ENCODE peak calls at places on chromosomes 11 and 22, in four cellular contexts. One of them, this sample, is unnamed.

GRCh38 chr11:119099707-119100106 is 1.9 kb downstream of the DPAGT1 start:
- DNase-seq in GM10248: no peak
- DNase-seq in foreskin keratinocyte: no peak
- DNase-seq in neural crest cell: no peak
- DNase-seq in this sample: no peak

GRCh38 chr11:1742371-1742770 is 8.0 kb downstream of the IFITM10 start:
- DNase-seq in GM10248: no peak
- DNase-seq in foreskin keratinocyte: no peak
- DNase-seq in neural crest cell: no peak
- DNase-seq in this sample: no peak

GRCh38 chr22:40939202-40939601 is 12.0 kb upstream of the RBX1 start:
- DNase-seq in neural crest cell: no peak
- DNase-seq in foreskin keratinocyte: no peak
- DNase-seq in GM10248: no peak
- DNase-seq in this sample: no peak

GRCh38 chr11:64723907-64724862 is 1.2 kb upstream of the NRXN2 start:
- DNase-seq in GM10248: no peak
- DNase-seq in neural crest cell: no peak
- DNase-seq in foreskin keratinocyte: no peak
- DNase-seq in this sample: no peak

GRCh38 chr11:121460941-121461514 is 8.3 kb upstream of the SORL1-AS1 start:
- DNase-seq in neural crest cell: no peak
- DNase-seq in GM10248: no peak
- DNase-seq in foreskin keratinocyte: no peak
- DNase-seq in this sample: no peak

GRCh38 chr11:113376156-113376555 is 11.4 kb upstream of the ANKK1 start:
- DNase-seq in foreskin keratinocyte: no peak
- DNase-seq in GM10248: no peak
- DNase-seq in neural crest cell: no peak
- DNase-seq in this sample: no peak

GRCh38 chr11:133269272-133269671 is 263.0 kb downstream of the OPCML start:
- DNase-seq in foreskin keratinocyte: no peak
- DNase-seq in GM10248: peak
- DNase-seq in neural crest cell: no peak
- DNase-seq in this sample: no peak

GRCh38 chr11:26726960-26727359 is 5.1 kb upstream of the SLC5A12 start:
- DNase-seq in foreskin keratinocyte: no peak
- DNase-seq in neural crest cell: no peak
- DNase-seq in GM10248: no peak
- DNase-seq in this sample: no peak

GRCh38 chr11:125429174-125429707 is 66.8 kb downstream of the FEZ1 start:
- DNase-seq in GM10248: peak
- DNase-seq in foreskin keratinocyte: peak
- DNase-seq in neural crest cell: peak
- DNase-seq in this sample: peak

GRCh38 chr11:123304828-123305530 is 109.9 kb upstream of the CLMP start:
- DNase-seq in foreskin keratinocyte: no peak
- DNase-seq in GM10248: no peak
- DNase-seq in neural crest cell: no peak
- DNase-seq in this sample: no peak
- TF ChIP-seq CTCF in foreskin keratinocyte: no peak
- TF ChIP-seq CTCF in GM10248: no peak
- TF ChIP-seq CTCF in neural crest cell: no peak
- TF ChIP-seq CTCF in this sample: no peak

GRCh38 chr11:3382613-3383275 is 3.8 kb upstream of the ZNF195 start:
- DNase-seq in neural crest cell: no peak
- DNase-seq in GM10248: no peak
- DNase-seq in foreskin keratinocyte: no peak
- DNase-seq in this sample: no peak
- TF ChIP-seq CTCF in neural crest cell: no peak
- TF ChIP-seq CTCF in GM10248: no peak
- TF ChIP-seq CTCF in foreskin keratinocyte: no peak
- TF ChIP-seq CTCF in this sample: no peak

DNA sequence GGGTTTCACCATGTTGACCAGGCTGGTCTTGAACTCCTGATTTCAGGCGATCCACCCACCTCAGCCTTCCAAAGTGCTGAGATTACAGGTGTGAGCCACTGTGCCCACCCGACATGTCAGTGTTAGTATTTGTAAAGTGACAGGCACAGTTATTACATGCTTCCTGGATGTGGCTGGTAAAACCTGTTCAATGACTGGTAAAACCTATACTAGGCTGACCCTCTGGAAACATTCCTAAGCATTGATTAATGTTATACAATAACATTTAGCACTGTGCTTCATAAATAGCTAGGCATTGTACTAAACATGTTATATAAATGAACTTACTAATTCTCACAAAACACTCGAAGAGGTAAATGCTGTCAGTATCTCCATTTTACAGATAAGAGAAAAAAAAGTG is 20.9 kb upstream of the JHY start:
- DNase-seq in neural crest cell: no peak
- DNase-seq in GM10248: no peak
- DNase-seq in foreskin keratinocyte: peak
- DNase-seq in this sample: no peak
- TF ChIP-seq CTCF in neural crest cell: no peak
- TF ChIP-seq CTCF in GM10248: no peak
- TF ChIP-seq CTCF in foreskin keratinocyte: no peak
- TF ChIP-seq CTCF in this sample: no peak

GRCh38 chr22:48893288-48894063 is 934.2 kb downstream of the BRD1 start:
- DNase-seq in GM10248: no peak
- DNase-seq in neural crest cell: no peak
- DNase-seq in foreskin keratinocyte: no peak
- DNase-seq in this sample: no peak

GRCh38 chr22:48895341-48895740 is 932.3 kb downstream of the BRD1 start:
- DNase-seq in foreskin keratinocyte: no peak
- DNase-seq in GM10248: no peak
- DNase-seq in neural crest cell: no peak
- DNase-seq in this sample: no peak

GRCh38 chr22:48894804-48895250 is 932.8 kb downstream of the BRD1 start:
- DNase-seq in foreskin keratinocyte: no peak
- DNase-seq in neural crest cell: no peak
- DNase-seq in GM10248: no peak
- DNase-seq in this sample: no peak

GRCh38 chr22:48892571-48893287 is 934.9 kb downstream of the BRD1 start:
- DNase-seq in foreskin keratinocyte: no peak
- DNase-seq in neural crest cell: no peak
- DNase-seq in GM10248: no peak
- DNase-seq in this sample: no peak

DNA sequence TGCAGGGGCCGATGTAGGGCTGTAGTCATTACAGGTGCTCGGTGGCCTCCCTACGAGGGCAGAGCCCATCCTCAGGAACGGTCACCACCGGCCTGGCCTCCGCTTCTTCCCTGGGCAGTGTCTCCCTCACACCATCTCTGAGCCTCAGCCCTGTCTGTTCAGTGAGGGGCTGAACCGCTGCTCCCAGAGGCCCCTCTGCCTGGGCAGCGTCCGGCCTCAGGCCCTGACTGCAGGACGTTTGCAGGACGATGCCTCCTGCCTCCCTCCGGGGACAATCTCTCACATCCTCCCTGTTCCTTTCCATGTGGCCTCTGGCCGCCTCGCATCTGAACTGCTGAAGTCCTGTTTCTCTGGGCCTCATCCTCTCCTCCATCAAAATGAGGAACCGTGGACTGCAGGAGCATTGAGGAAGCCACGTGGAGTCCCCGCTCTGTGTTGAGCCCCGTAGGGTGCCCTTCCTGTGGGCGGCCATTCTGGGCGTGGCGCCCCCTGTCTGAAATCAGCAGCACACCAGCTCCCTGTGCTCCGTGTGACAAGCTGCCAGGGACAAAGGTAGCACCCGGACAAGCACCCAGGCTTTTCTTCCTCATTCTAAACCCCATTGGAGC is 933.5 kb downstream of the BRD1 start:
- DNase-seq in neural crest cell: no peak
- DNase-seq in GM10248: no peak
- DNase-seq in foreskin keratinocyte: no peak
- DNase-seq in this sample: no peak
- TF ChIP-seq CTCF in neural crest cell: peak
- TF ChIP-seq CTCF in GM10248: no peak
- TF ChIP-seq CTCF in foreskin keratinocyte: no peak
- TF ChIP-seq CTCF in this sample: no peak

DNA sequence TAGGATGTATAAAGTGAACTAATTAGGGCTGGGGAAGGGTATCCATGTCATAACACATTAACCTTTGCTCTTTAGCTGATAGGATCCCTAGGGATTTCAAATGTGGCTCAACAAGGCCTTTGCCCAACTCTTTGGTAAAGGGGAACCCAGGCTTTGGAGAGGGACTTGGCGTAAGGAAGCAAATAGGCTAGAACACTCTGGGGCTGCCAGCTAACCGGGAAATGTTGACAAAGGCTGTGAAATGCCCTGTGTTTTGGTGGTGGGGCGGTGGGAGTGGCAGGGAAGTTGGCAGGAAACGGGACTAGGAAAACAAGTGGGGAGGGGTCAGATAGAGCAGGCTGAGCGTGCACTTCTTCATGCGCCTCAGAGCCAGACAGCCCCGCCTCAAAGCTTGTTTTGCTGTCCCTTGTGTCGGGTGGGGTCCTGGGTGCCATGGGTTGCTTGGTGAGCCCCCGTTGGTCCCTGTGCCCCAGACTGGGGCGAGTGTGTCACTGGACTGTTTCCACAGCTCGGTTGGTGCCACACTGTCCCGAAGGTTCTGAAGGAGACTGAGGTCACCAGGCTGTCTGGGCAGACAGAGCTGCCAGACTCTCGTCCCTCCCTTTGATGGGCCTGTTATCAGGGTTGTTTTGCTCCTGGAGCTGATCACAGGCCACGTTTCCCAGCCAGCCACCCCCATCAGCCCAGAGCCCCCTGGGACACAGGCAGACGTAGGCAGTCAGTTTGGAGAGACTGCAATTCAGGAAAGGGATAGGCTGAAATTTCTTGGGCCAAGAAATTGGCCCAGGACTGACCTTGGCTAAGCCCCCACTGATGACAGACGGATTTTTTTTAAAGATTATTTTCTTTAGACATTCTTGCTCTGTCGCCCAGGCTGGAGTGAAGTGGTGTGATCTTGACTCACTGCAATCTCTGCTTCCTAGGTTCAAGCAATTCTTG is 19.6 kb downstream of the KCTD21 start:
- DNase-seq in neural crest cell: no peak
- DNase-seq in GM10248: no peak
- DNase-seq in foreskin keratinocyte: no peak
- DNase-seq in this sample: peak
- TF ChIP-seq CTCF in neural crest cell: no peak
- TF ChIP-seq CTCF in GM10248: no peak
- TF ChIP-seq CTCF in foreskin keratinocyte: no peak
- TF ChIP-seq CTCF in this sample: no peak

DNA sequence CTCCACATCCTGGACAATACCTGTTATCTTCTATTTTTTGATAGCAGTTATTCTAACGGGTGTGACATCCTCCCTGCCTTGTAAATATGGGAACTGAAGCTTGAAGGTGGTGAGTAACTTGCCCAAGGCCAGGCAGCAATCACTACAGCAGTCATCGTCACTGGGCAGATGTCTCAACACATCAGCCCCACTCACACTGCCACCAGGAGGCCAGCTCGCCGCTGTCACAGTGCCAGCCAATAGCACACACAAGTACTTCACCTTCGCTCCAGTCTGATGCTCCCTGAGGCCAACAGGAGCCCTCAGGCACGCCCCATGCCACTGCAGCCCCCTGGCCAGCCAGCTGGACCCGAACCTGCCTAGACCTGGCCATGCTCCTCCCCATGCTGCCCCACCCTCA is 4.9 kb upstream of the TTLL1 start:
- DNase-seq in neural crest cell: no peak
- DNase-seq in foreskin keratinocyte: peak
- DNase-seq in GM10248: no peak
- DNase-seq in this sample: no peak
- TF ChIP-seq CTCF in neural crest cell: peak
- TF ChIP-seq CTCF in foreskin keratinocyte: peak
- TF ChIP-seq CTCF in GM10248: no peak
- TF ChIP-seq CTCF in this sample: no peak

GRCh38 chr22:19641983-19642451 is 72.3 kb upstream of the SEPTIN5 start:
- DNase-seq in GM10248: no peak
- DNase-seq in foreskin keratinocyte: no peak
- DNase-seq in neural crest cell: no peak
- DNase-seq in this sample: no peak

GRCh38 chr22:19644314-19645223 is 69.7 kb upstream of the SEPTIN5 start:
- DNase-seq in neural crest cell: no peak
- DNase-seq in foreskin keratinocyte: no peak
- DNase-seq in GM10248: no peak
- DNase-seq in this sample: no peak

GRCh38 chr22:19645391-19645790 is 68.9 kb upstream of the SEPTIN5 start:
- DNase-seq in GM10248: no peak
- DNase-seq in foreskin keratinocyte: no peak
- DNase-seq in neural crest cell: no peak
- DNase-seq in this sample: no peak

GRCh38 chr22:19645905-19646304 is 68.4 kb upstream of the SEPTIN5 start:
- DNase-seq in foreskin keratinocyte: no peak
- DNase-seq in GM10248: no peak
- DNase-seq in neural crest cell: no peak
- DNase-seq in this sample: no peak

DNA sequence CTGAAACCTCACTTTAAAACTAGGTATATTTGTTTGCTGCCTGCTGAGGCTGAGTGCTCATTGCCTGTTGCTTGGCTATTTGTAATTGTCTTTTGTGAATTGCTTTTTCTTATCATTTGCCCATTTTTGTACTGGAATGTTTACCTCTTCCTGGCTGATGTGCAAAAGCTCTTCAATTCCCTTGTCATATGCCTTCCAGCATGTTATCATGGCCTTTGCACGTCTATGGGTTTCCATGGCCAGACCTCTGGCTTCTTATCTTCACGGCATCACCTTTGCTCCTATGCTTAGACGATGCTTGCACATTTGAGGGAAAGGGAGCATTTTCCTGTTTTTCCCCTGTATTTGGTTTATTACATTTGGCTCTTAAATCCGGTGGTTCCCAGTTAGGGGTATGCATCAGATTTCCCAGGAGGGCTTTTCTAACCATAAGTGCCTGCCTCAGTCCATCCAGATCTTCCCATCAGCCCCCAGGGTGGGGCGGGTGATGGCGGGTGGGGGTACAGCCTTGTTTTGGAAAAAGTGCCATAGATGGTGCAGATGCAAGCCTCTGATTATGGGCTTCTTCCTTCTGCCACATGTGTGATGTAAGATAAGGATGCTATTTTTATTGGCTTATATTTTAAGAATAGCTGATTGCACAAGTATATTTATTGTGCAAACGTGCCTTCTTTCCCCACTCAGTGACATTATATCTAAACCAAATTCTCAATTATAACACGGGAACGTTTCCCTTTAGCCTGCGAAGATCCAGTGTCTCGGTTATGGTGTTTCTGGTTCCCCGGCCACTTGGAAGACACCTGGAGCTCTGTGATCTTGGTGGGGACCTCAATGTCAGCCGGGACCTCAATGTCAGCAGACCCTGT is 70.6 kb upstream of the SEPTIN5 start:
- DNase-seq in neural crest cell: no peak
- DNase-seq in foreskin keratinocyte: no peak
- DNase-seq in GM10248: no peak
- DNase-seq in this sample: no peak
- TF ChIP-seq CTCF in neural crest cell: no peak
- TF ChIP-seq CTCF in foreskin keratinocyte: no peak
- TF ChIP-seq CTCF in GM10248: no peak
- TF ChIP-seq CTCF in this sample: no peak